ENCODE peak calls at places on chromosome 22, in nine cellular contexts. One of them, this sample, is unnamed.

GRCh38 chr22:30234786-30235470 is 11.6 kb downstream of the LIF start:
- DNase-seq in NCI-H1417: no peak
- DNase-seq in HEK293T: no peak
- DNase-seq in stimulated activated CD8-positive, alpha-beta memory T cell treated with anti-CD3 and anti-CD28 coated beads, Interleukin-4, amount 100 ng/mL, for 4 hours: no peak
- DNase-seq in GM03348: no peak
- DNase-seq in NCI-H1694: no peak
- DNase-seq in NCI-H1105: no peak
- DNase-seq in activated T-helper 9 cell treated with anti-CD3 and anti-CD28 coated beads, Interleukin-2, amount 50 U/mL, for 16 hours: no peak
- DNase-seq in colonic mucosa: no peak
- DNase-seq in this sample: no peak

GRCh38 chr22:20569059-20570058 is 61.9 kb downstream of the MED15 start:
- DNase-seq in GM03348: peak
- DNase-seq in NCI-H1105: no peak
- DNase-seq in HEK293T: no peak
- DNase-seq in activated T-helper 9 cell treated with anti-CD3 and anti-CD28 coated beads, Interleukin-2, amount 50 U/mL, for 16 hours: peak
- DNase-seq in colonic mucosa: no peak
- DNase-seq in NCI-H1694: no peak
- DNase-seq in stimulated activated CD8-positive, alpha-beta memory T cell treated with anti-CD3 and anti-CD28 coated beads, Interleukin-4, amount 100 ng/mL, for 4 hours: no peak
- DNase-seq in NCI-H1417: no peak
- DNase-seq in this sample: peak

GRCh38 chr22:37726240-37726887 is 29.5 kb downstream of the TRIOBP start:
- DNase-seq in HEK293T: no peak
- DNase-seq in stimulated activated CD8-positive, alpha-beta memory T cell treated with anti-CD3 and anti-CD28 coated beads, Interleukin-4, amount 100 ng/mL, for 4 hours: no peak
- DNase-seq in GM03348: peak
- DNase-seq in activated T-helper 9 cell treated with anti-CD3 and anti-CD28 coated beads, Interleukin-2, amount 50 U/mL, for 16 hours: no peak
- DNase-seq in NCI-H1417: no peak
- DNase-seq in colonic mucosa: no peak
- DNase-seq in NCI-H1105: no peak
- DNase-seq in NCI-H1694: no peak
- DNase-seq in this sample: no peak

GRCh38 chr22:17159504-17159951 is 451 bp upstream of the HDHD5 start:
- DNase-seq in NCI-H1417: peak
- DNase-seq in NCI-H1105: peak
- DNase-seq in NCI-H1694: peak
- DNase-seq in GM03348: peak
- DNase-seq in HEK293T: peak
- DNase-seq in activated T-helper 9 cell treated with anti-CD3 and anti-CD28 coated beads, Interleukin-2, amount 50 U/mL, for 16 hours: peak
- DNase-seq in stimulated activated CD8-positive, alpha-beta memory T cell treated with anti-CD3 and anti-CD28 coated beads, Interleukin-4, amount 100 ng/mL, for 4 hours: peak
- DNase-seq in colonic mucosa: peak
- DNase-seq in this sample: peak

GRCh38 chr22:46274381-46274780 is 6.6 kb downstream of the TTC38 start:
- DNase-seq in colonic mucosa: no peak
- DNase-seq in activated T-helper 9 cell treated with anti-CD3 and anti-CD28 coated beads, Interleukin-2, amount 50 U/mL, for 16 hours: no peak
- DNase-seq in NCI-H1105: no peak
- DNase-seq in NCI-H1694: no peak
- DNase-seq in GM03348: no peak
- DNase-seq in NCI-H1417: no peak
- DNase-seq in stimulated activated CD8-positive, alpha-beta memory T cell treated with anti-CD3 and anti-CD28 coated beads, Interleukin-4, amount 100 ng/mL, for 4 hours: no peak
- DNase-seq in HEK293T: no peak
- DNase-seq in this sample: no peak

GRCh38 chr22:19810381-19811141 is 44.1 kb downstream of the GNB1L start:
- DNase-seq in activated T-helper 9 cell treated with anti-CD3 and anti-CD28 coated beads, Interleukin-2, amount 50 U/mL, for 16 hours: no peak
- DNase-seq in HEK293T: no peak
- DNase-seq in stimulated activated CD8-positive, alpha-beta memory T cell treated with anti-CD3 and anti-CD28 coated beads, Interleukin-4, amount 100 ng/mL, for 4 hours: no peak
- DNase-seq in GM03348: peak
- DNase-seq in NCI-H1694: no peak
- DNase-seq in NCI-H1417: no peak
- DNase-seq in NCI-H1105: no peak
- DNase-seq in colonic mucosa: no peak
- DNase-seq in this sample: no peak

GRCh38 chr22:38153821-38154562 is 27.6 kb downstream of the PLA2G6 start:
- DNase-seq in NCI-H1105: no peak
- DNase-seq in HEK293T: no peak
- DNase-seq in NCI-H1417: no peak
- DNase-seq in GM03348: no peak
- DNase-seq in stimulated activated CD8-positive, alpha-beta memory T cell treated with anti-CD3 and anti-CD28 coated beads, Interleukin-4, amount 100 ng/mL, for 4 hours: no peak
- DNase-seq in colonic mucosa: no peak
- DNase-seq in NCI-H1694: no peak
- DNase-seq in activated T-helper 9 cell treated with anti-CD3 and anti-CD28 coated beads, Interleukin-2, amount 50 U/mL, for 16 hours: no peak
- DNase-seq in this sample: peak

GRCh38 chr22:42714768-42715430 is 5.8 kb downstream of the A4GALT start:
- DNase-seq in stimulated activated CD8-positive, alpha-beta memory T cell treated with anti-CD3 and anti-CD28 coated beads, Interleukin-4, amount 100 ng/mL, for 4 hours: no peak
- DNase-seq in GM03348: no peak
- DNase-seq in NCI-H1417: no peak
- DNase-seq in NCI-H1694: no peak
- DNase-seq in activated T-helper 9 cell treated with anti-CD3 and anti-CD28 coated beads, Interleukin-2, amount 50 U/mL, for 16 hours: no peak
- DNase-seq in NCI-H1105: no peak
- DNase-seq in HEK293T: no peak
- DNase-seq in colonic mucosa: no peak
- DNase-seq in this sample: no peak

GRCh38 chr22:47209547-47210023 is 447.1 kb downstream of the TBC1D22A start:
- DNase-seq in colonic mucosa: peak
- DNase-seq in GM03348: no peak
- DNase-seq in NCI-H1105: no peak
- DNase-seq in stimulated activated CD8-positive, alpha-beta memory T cell treated with anti-CD3 and anti-CD28 coated beads, Interleukin-4, amount 100 ng/mL, for 4 hours: no peak
- DNase-seq in NCI-H1417: no peak
- DNase-seq in NCI-H1694: no peak
- DNase-seq in HEK293T: no peak
- DNase-seq in activated T-helper 9 cell treated with anti-CD3 and anti-CD28 coated beads, Interleukin-2, amount 50 U/mL, for 16 hours: no peak
- DNase-seq in this sample: no peak

GRCh38 chr22:41822289-41823057 is 10.4 kb upstream of the SREBF2 start:
- DNase-seq in NCI-H1694: peak
- DNase-seq in colonic mucosa: no peak
- DNase-seq in GM03348: peak
- DNase-seq in NCI-H1105: peak
- DNase-seq in HEK293T: peak
- DNase-seq in activated T-helper 9 cell treated with anti-CD3 and anti-CD28 coated beads, Interleukin-2, amount 50 U/mL, for 16 hours: peak
- DNase-seq in stimulated activated CD8-positive, alpha-beta memory T cell treated with anti-CD3 and anti-CD28 coated beads, Interleukin-4, amount 100 ng/mL, for 4 hours: no peak
- DNase-seq in NCI-H1417: peak
- DNase-seq in this sample: peak

GRCh38 chr22:30405731-30406130 is 8.9 kb downstream of the SEC14L2 start:
- DNase-seq in stimulated activated CD8-positive, alpha-beta memory T cell treated with anti-CD3 and anti-CD28 coated beads, Interleukin-4, amount 100 ng/mL, for 4 hours: no peak
- DNase-seq in GM03348: no peak
- DNase-seq in activated T-helper 9 cell treated with anti-CD3 and anti-CD28 coated beads, Interleukin-2, amount 50 U/mL, for 16 hours: no peak
- DNase-seq in NCI-H1105: no peak
- DNase-seq in NCI-H1694: no peak
- DNase-seq in colonic mucosa: no peak
- DNase-seq in HEK293T: no peak
- DNase-seq in NCI-H1417: no peak
- DNase-seq in this sample: peak

GRCh38 chr22:43852605-43853327 is 9.5 kb downstream of the SULT4A1 start:
- DNase-seq in NCI-H1694: no peak
- DNase-seq in NCI-H1417: no peak
- DNase-seq in activated T-helper 9 cell treated with anti-CD3 and anti-CD28 coated beads, Interleukin-2, amount 50 U/mL, for 16 hours: no peak
- DNase-seq in colonic mucosa: no peak
- DNase-seq in stimulated activated CD8-positive, alpha-beta memory T cell treated with anti-CD3 and anti-CD28 coated beads, Interleukin-4, amount 100 ng/mL, for 4 hours: no peak
- DNase-seq in NCI-H1105: no peak
- DNase-seq in HEK293T: no peak
- DNase-seq in GM03348: no peak
- DNase-seq in this sample: no peak

GRCh38 chr22:24037851-24038765 is 27.0 kb downstream of the CABIN1 start:
- DNase-seq in activated T-helper 9 cell treated with anti-CD3 and anti-CD28 coated beads, Interleukin-2, amount 50 U/mL, for 16 hours: no peak
- DNase-seq in colonic mucosa: no peak
- DNase-seq in GM03348: no peak
- DNase-seq in NCI-H1417: no peak
- DNase-seq in stimulated activated CD8-positive, alpha-beta memory T cell treated with anti-CD3 and anti-CD28 coated beads, Interleukin-4, amount 100 ng/mL, for 4 hours: no peak
- DNase-seq in NCI-H1105: no peak
- DNase-seq in HEK293T: no peak
- DNase-seq in NCI-H1694: no peak
- DNase-seq in this sample: no peak

GRCh38 chr22:37752189-37753061 is 55.3 kb upstream of the GCAT start:
- DNase-seq in HEK293T: no peak
- DNase-seq in GM03348: peak
- DNase-seq in activated T-helper 9 cell treated with anti-CD3 and anti-CD28 coated beads, Interleukin-2, amount 50 U/mL, for 16 hours: no peak
- DNase-seq in stimulated activated CD8-positive, alpha-beta memory T cell treated with anti-CD3 and anti-CD28 coated beads, Interleukin-4, amount 100 ng/mL, for 4 hours: no peak
- DNase-seq in NCI-H1105: no peak
- DNase-seq in NCI-H1694: peak
- DNase-seq in NCI-H1417: no peak
- DNase-seq in colonic mucosa: peak
- DNase-seq in this sample: peak

GRCh38 chr22:40043086-40043485 is 48.3 kb downstream of the FAM83F start:
- DNase-seq in NCI-H1694: no peak
- DNase-seq in activated T-helper 9 cell treated with anti-CD3 and anti-CD28 coated beads, Interleukin-2, amount 50 U/mL, for 16 hours: no peak
- DNase-seq in stimulated activated CD8-positive, alpha-beta memory T cell treated with anti-CD3 and anti-CD28 coated beads, Interleukin-4, amount 100 ng/mL, for 4 hours: no peak
- DNase-seq in GM03348: peak
- DNase-seq in HEK293T: no peak
- DNase-seq in NCI-H1417: no peak
- DNase-seq in colonic mucosa: no peak
- DNase-seq in NCI-H1105: no peak
- DNase-seq in this sample: no peak

GRCh38 chr22:26671317-26672059 is 14.1 kb downstream of the MIAT start:
- DNase-seq in NCI-H1105: peak
- DNase-seq in NCI-H1417: peak
- DNase-seq in GM03348: no peak
- DNase-seq in stimulated activated CD8-positive, alpha-beta memory T cell treated with anti-CD3 and anti-CD28 coated beads, Interleukin-4, amount 100 ng/mL, for 4 hours: no peak
- DNase-seq in HEK293T: no peak
- DNase-seq in colonic mucosa: peak
- DNase-seq in NCI-H1694: no peak
- DNase-seq in activated T-helper 9 cell treated with anti-CD3 and anti-CD28 coated beads, Interleukin-2, amount 50 U/mL, for 16 hours: peak
- DNase-seq in this sample: peak

GRCh38 chr22:37101311-37102063 is 8.0 kb downstream of the TMPRSS6 start:
- DNase-seq in colonic mucosa: peak
- DNase-seq in stimulated activated CD8-positive, alpha-beta memory T cell treated with anti-CD3 and anti-CD28 coated beads, Interleukin-4, amount 100 ng/mL, for 4 hours: no peak
- DNase-seq in NCI-H1417: no peak
- DNase-seq in HEK293T: no peak
- DNase-seq in GM03348: no peak
- DNase-seq in activated T-helper 9 cell treated with anti-CD3 and anti-CD28 coated beads, Interleukin-2, amount 50 U/mL, for 16 hours: no peak
- DNase-seq in NCI-H1694: no peak
- DNase-seq in NCI-H1105: no peak
- DNase-seq in this sample: peak

GRCh38 chr22:44396021-44396726 is 83.4 kb upstream of the SHISAL1 start:
- DNase-seq in NCI-H1694: no peak
- DNase-seq in stimulated activated CD8-positive, alpha-beta memory T cell treated with anti-CD3 and anti-CD28 coated beads, Interleukin-4, amount 100 ng/mL, for 4 hours: no peak
- DNase-seq in NCI-H1417: no peak
- DNase-seq in NCI-H1105: no peak
- DNase-seq in GM03348: no peak
- DNase-seq in activated T-helper 9 cell treated with anti-CD3 and anti-CD28 coated beads, Interleukin-2, amount 50 U/mL, for 16 hours: no peak
- DNase-seq in HEK293T: no peak
- DNase-seq in colonic mucosa: no peak
- DNase-seq in this sample: no peak

GRCh38 chr22:22748297-22748743 is 103.9 kb downstream of the GGTLC2 start:
- DNase-seq in activated T-helper 9 cell treated with anti-CD3 and anti-CD28 coated beads, Interleukin-2, amount 50 U/mL, for 16 hours: no peak
- DNase-seq in colonic mucosa: peak
- DNase-seq in NCI-H1417: peak
- DNase-seq in HEK293T: peak
- DNase-seq in NCI-H1694: peak
- DNase-seq in NCI-H1105: no peak
- DNase-seq in stimulated activated CD8-positive, alpha-beta memory T cell treated with anti-CD3 and anti-CD28 coated beads, Interleukin-4, amount 100 ng/mL, for 4 hours: no peak
- DNase-seq in GM03348: peak
- DNase-seq in this sample: peak

GRCh38 chr22:20583471-20583922 is 76.1 kb downstream of the MED15 start:
- DNase-seq in NCI-H1105: no peak
- DNase-seq in HEK293T: no peak
- DNase-seq in colonic mucosa: no peak
- DNase-seq in NCI-H1417: no peak
- DNase-seq in GM03348: no peak
- DNase-seq in activated T-helper 9 cell treated with anti-CD3 and anti-CD28 coated beads, Interleukin-2, amount 50 U/mL, for 16 hours: no peak
- DNase-seq in NCI-H1694: no peak
- DNase-seq in stimulated activated CD8-positive, alpha-beta memory T cell treated with anti-CD3 and anti-CD28 coated beads, Interleukin-4, amount 100 ng/mL, for 4 hours: no peak
- DNase-seq in this sample: no peak

GRCh38 chr22:49767355-49768062 is 60.2 kb downstream of the BRD1 start:
- DNase-seq in GM03348: peak
- DNase-seq in colonic mucosa: no peak
- DNase-seq in activated T-helper 9 cell treated with anti-CD3 and anti-CD28 coated beads, Interleukin-2, amount 50 U/mL, for 16 hours: no peak
- DNase-seq in NCI-H1105: peak
- DNase-seq in NCI-H1694: peak
- DNase-seq in NCI-H1417: no peak
- DNase-seq in HEK293T: peak
- DNase-seq in stimulated activated CD8-positive, alpha-beta memory T cell treated with anti-CD3 and anti-CD28 coated beads, Interleukin-4, amount 100 ng/mL, for 4 hours: no peak
- DNase-seq in this sample: peak

GRCh38 chr22:39176067-39176621 is 23.7 kb upstream of the CBX7 start:
- DNase-seq in activated T-helper 9 cell treated with anti-CD3 and anti-CD28 coated beads, Interleukin-2, amount 50 U/mL, for 16 hours: no peak
- DNase-seq in NCI-H1694: no peak
- DNase-seq in NCI-H1105: no peak
- DNase-seq in stimulated activated CD8-positive, alpha-beta memory T cell treated with anti-CD3 and anti-CD28 coated beads, Interleukin-4, amount 100 ng/mL, for 4 hours: no peak
- DNase-seq in colonic mucosa: no peak
- DNase-seq in NCI-H1417: no peak
- DNase-seq in HEK293T: no peak
- DNase-seq in GM03348: peak
- DNase-seq in this sample: no peak

GRCh38 chr22:40247976-40248375 is 70.3 kb downstream of the TNRC6B start:
- DNase-seq in activated T-helper 9 cell treated with anti-CD3 and anti-CD28 coated beads, Interleukin-2, amount 50 U/mL, for 16 hours: peak
- DNase-seq in NCI-H1694: no peak
- DNase-seq in GM03348: no peak
- DNase-seq in NCI-H1417: no peak
- DNase-seq in HEK293T: no peak
- DNase-seq in stimulated activated CD8-positive, alpha-beta memory T cell treated with anti-CD3 and anti-CD28 coated beads, Interleukin-4, amount 100 ng/mL, for 4 hours: peak
- DNase-seq in NCI-H1105: no peak
- DNase-seq in colonic mucosa: no peak
- DNase-seq in this sample: peak

GRCh38 chr22:47449508-47450270 is 687.2 kb downstream of the TBC1D22A start:
- DNase-seq in HEK293T: no peak
- DNase-seq in NCI-H1694: no peak
- DNase-seq in stimulated activated CD8-positive, alpha-beta memory T cell treated with anti-CD3 and anti-CD28 coated beads, Interleukin-4, amount 100 ng/mL, for 4 hours: no peak
- DNase-seq in colonic mucosa: no peak
- DNase-seq in NCI-H1417: no peak
- DNase-seq in activated T-helper 9 cell treated with anti-CD3 and anti-CD28 coated beads, Interleukin-2, amount 50 U/mL, for 16 hours: no peak
- DNase-seq in NCI-H1105: peak
- DNase-seq in GM03348: no peak
- DNase-seq in this sample: no peak

GRCh38 chr22:18000441-18001039 is 23.8 kb downstream of the MICAL3 start:
- DNase-seq in NCI-H1694: no peak
- DNase-seq in colonic mucosa: peak
- DNase-seq in NCI-H1417: no peak
- DNase-seq in stimulated activated CD8-positive, alpha-beta memory T cell treated with anti-CD3 and anti-CD28 coated beads, Interleukin-4, amount 100 ng/mL, for 4 hours: no peak
- DNase-seq in NCI-H1105: peak
- DNase-seq in HEK293T: peak
- DNase-seq in GM03348: peak
- DNase-seq in activated T-helper 9 cell treated with anti-CD3 and anti-CD28 coated beads, Interleukin-2, amount 50 U/mL, for 16 hours: peak
- DNase-seq in this sample: no peak

GRCh38 chr22:37746366-37747089 is 49.7 kb downstream of the TRIOBP start:
- DNase-seq in activated T-helper 9 cell treated with anti-CD3 and anti-CD28 coated beads, Interleukin-2, amount 50 U/mL, for 16 hours: no peak
- DNase-seq in GM03348: peak
- DNase-seq in HEK293T: peak
- DNase-seq in stimulated activated CD8-positive, alpha-beta memory T cell treated with anti-CD3 and anti-CD28 coated beads, Interleukin-4, amount 100 ng/mL, for 4 hours: no peak
- DNase-seq in NCI-H1417: no peak
- DNase-seq in NCI-H1694: no peak
- DNase-seq in colonic mucosa: peak
- DNase-seq in NCI-H1105: no peak
- DNase-seq in this sample: peak

GRCh38 chr22:49294656-49295464 is 532.8 kb downstream of the BRD1 start:
- DNase-seq in colonic mucosa: no peak
- DNase-seq in HEK293T: no peak
- DNase-seq in NCI-H1694: no peak
- DNase-seq in NCI-H1417: no peak
- DNase-seq in stimulated activated CD8-positive, alpha-beta memory T cell treated with anti-CD3 and anti-CD28 coated beads, Interleukin-4, amount 100 ng/mL, for 4 hours: no peak
- DNase-seq in NCI-H1105: no peak
- DNase-seq in activated T-helper 9 cell treated with anti-CD3 and anti-CD28 coated beads, Interleukin-2, amount 50 U/mL, for 16 hours: no peak
- DNase-seq in GM03348: no peak
- DNase-seq in this sample: no peak

GRCh38 chr22:42664976-42665831 is 16.0 kb upstream of the CYB5R3 start:
- DNase-seq in GM03348: no peak
- DNase-seq in HEK293T: no peak
- DNase-seq in colonic mucosa: no peak
- DNase-seq in NCI-H1694: no peak
- DNase-seq in NCI-H1105: no peak
- DNase-seq in stimulated activated CD8-positive, alpha-beta memory T cell treated with anti-CD3 and anti-CD28 coated beads, Interleukin-4, amount 100 ng/mL, for 4 hours: no peak
- DNase-seq in activated T-helper 9 cell treated with anti-CD3 and anti-CD28 coated beads, Interleukin-2, amount 50 U/mL, for 16 hours: no peak
- DNase-seq in NCI-H1417: no peak
- DNase-seq in this sample: no peak

GRCh38 chr22:30159561-30160353 is 79.5 kb downstream of the HORMAD2 start:
- DNase-seq in NCI-H1417: no peak
- DNase-seq in NCI-H1694: no peak
- DNase-seq in HEK293T: no peak
- DNase-seq in stimulated activated CD8-positive, alpha-beta memory T cell treated with anti-CD3 and anti-CD28 coated beads, Interleukin-4, amount 100 ng/mL, for 4 hours: no peak
- DNase-seq in NCI-H1105: no peak
- DNase-seq in activated T-helper 9 cell treated with anti-CD3 and anti-CD28 coated beads, Interleukin-2, amount 50 U/mL, for 16 hours: no peak
- DNase-seq in colonic mucosa: no peak
- DNase-seq in GM03348: peak
- DNase-seq in this sample: peak

GRCh38 chr22:31326877-31327276 is 19.3 kb downstream of the PATZ1 start:
- DNase-seq in activated T-helper 9 cell treated with anti-CD3 and anti-CD28 coated beads, Interleukin-2, amount 50 U/mL, for 16 hours: no peak
- DNase-seq in HEK293T: no peak
- DNase-seq in NCI-H1417: no peak
- DNase-seq in NCI-H1105: no peak
- DNase-seq in stimulated activated CD8-positive, alpha-beta memory T cell treated with anti-CD3 and anti-CD28 coated beads, Interleukin-4, amount 100 ng/mL, for 4 hours: no peak
- DNase-seq in NCI-H1694: no peak
- DNase-seq in colonic mucosa: no peak
- DNase-seq in GM03348: no peak
- DNase-seq in this sample: no peak

GRCh38 chr22:49976439-49977175 is 16.0 kb downstream of the PIM3 start:
- DNase-seq in NCI-H1417: no peak
- DNase-seq in colonic mucosa: no peak
- DNase-seq in HEK293T: no peak
- DNase-seq in stimulated activated CD8-positive, alpha-beta memory T cell treated with anti-CD3 and anti-CD28 coated beads, Interleukin-4, amount 100 ng/mL, for 4 hours: no peak
- DNase-seq in NCI-H1694: no peak
- DNase-seq in activated T-helper 9 cell treated with anti-CD3 and anti-CD28 coated beads, Interleukin-2, amount 50 U/mL, for 16 hours: peak
- DNase-seq in GM03348: no peak
- DNase-seq in NCI-H1105: no peak
- DNase-seq in this sample: no peak

This sample was measured in small intestine.